ENCODE peak calls at places on chromosomes 13 and 19, in five cellular contexts. One of them, this sample, is unnamed.

GRCh38 chr19:12994701-12995595 is at the start of gene NFIX:
- DNase-seq in transverse colon: peak; percentile 70
- DNase-seq in H1: no peak
- DNase-seq in stomach: peak; percentile 78
- DNase-seq in upper lobe of left lung: peak; percentile 95
- DNase-seq in this sample: no peak

GRCh38 chr19:12646551-12646950 is 20.0 kb downstream of the MAN2B1 start:
- DNase-seq in transverse colon: no peak
- DNase-seq in H1: no peak
- DNase-seq in stomach: no peak
- DNase-seq in upper lobe of left lung: no peak
- DNase-seq in this sample: no peak

GRCh38 chr19:2087621-2088100 is 8.5 kb downstream of the MOB3A start:
- DNase-seq in transverse colon: peak; percentile 50
- DNase-seq in H1: no peak
- DNase-seq in stomach: no peak
- DNase-seq in upper lobe of left lung: peak; percentile 82
- DNase-seq in this sample: no peak

GRCh38 chr13:35781661-35782060 is 305.2 kb upstream of the MAB21L1 start:
- DNase-seq in transverse colon: no peak
- DNase-seq in H1: no peak
- DNase-seq in stomach: no peak
- DNase-seq in upper lobe of left lung: no peak
- DNase-seq in this sample: no peak

GRCh38 chr13:61777281-61777680 is 361.6 kb upstream of the PCDH20 start:
- DNase-seq in transverse colon: no peak
- DNase-seq in H1: no peak
- DNase-seq in stomach: no peak
- DNase-seq in upper lobe of left lung: no peak
- DNase-seq in this sample: no peak

GRCh38 chr13:98386632-98387031 is 190.3 kb downstream of the STK24 start:
- DNase-seq in transverse colon: no peak
- DNase-seq in H1: no peak
- DNase-seq in stomach: no peak
- DNase-seq in upper lobe of left lung: no peak
- DNase-seq in this sample: no peak

GRCh38 chr13:47459512-47459911 is 541.6 kb downstream of the SUCLA2 start:
- DNase-seq in transverse colon: no peak
- DNase-seq in H1: no peak
- DNase-seq in stomach: no peak
- DNase-seq in upper lobe of left lung: no peak
- DNase-seq in this sample: no peak

GRCh38 chr13:92355213-92355612 is 871.4 kb upstream of the GPC6 start:
- DNase-seq in transverse colon: peak; percentile 25
- DNase-seq in H1: no peak
- DNase-seq in stomach: no peak
- DNase-seq in upper lobe of left lung: no peak
- DNase-seq in this sample: no peak

GRCh38 chr19:29104605-29105241 is 108.2 kb downstream of the UQCRFS1 start:
- DNase-seq in transverse colon: no peak
- DNase-seq in H1: no peak
- DNase-seq in stomach: no peak
- DNase-seq in upper lobe of left lung: no peak
- DNase-seq in this sample: no peak

GRCh38 chr19:940591-941291 is 14.9 kb downstream of the ARID3A start:
- DNase-seq in transverse colon: peak; percentile 86
- DNase-seq in H1: no peak
- DNase-seq in stomach: peak; percentile 92
- DNase-seq in upper lobe of left lung: peak; percentile 95
- DNase-seq in this sample: no peak

GRCh38 chr13:27131906-27132305 is 39.7 kb downstream of the USP12 start:
- DNase-seq in transverse colon: no peak
- DNase-seq in H1: no peak
- DNase-seq in stomach: no peak
- DNase-seq in upper lobe of left lung: no peak
- DNase-seq in this sample: no peak

GRCh38 chr19:42129399-42130253 is 2.6 kb downstream of the POU2F2 start:
- DNase-seq in transverse colon: peak; percentile 75
- DNase-seq in H1: no peak
- DNase-seq in stomach: peak; percentile 29
- DNase-seq in upper lobe of left lung: peak; percentile 59
- DNase-seq in this sample: no peak

GRCh38 chr19:2495651-2496316 is 19.9 kb downstream of the GADD45B start:
- DNase-seq in transverse colon: peak; percentile 63
- DNase-seq in H1: no peak
- DNase-seq in stomach: peak; percentile 65
- DNase-seq in upper lobe of left lung: no peak
- DNase-seq in this sample: no peak

GRCh38 chr19:53865918-53866696 is 1.6 kb upstream of the MYADM start:
- DNase-seq in transverse colon: peak; percentile 81
- DNase-seq in H1: no peak
- DNase-seq in stomach: peak; percentile 71
- DNase-seq in upper lobe of left lung: peak; percentile 96
- DNase-seq in this sample: no peak

GRCh38 chr19:7888145-7888825 is at the start of gene LRRC8E:
- DNase-seq in transverse colon: peak; percentile 79
- DNase-seq in H1: no peak
- DNase-seq in stomach: peak; percentile 79
- DNase-seq in upper lobe of left lung: peak; percentile 94
- DNase-seq in this sample: no peak

GRCh38 chr19:52963229-52963760 is 614 bp upstream of the ZNF816 start:
- DNase-seq in transverse colon: peak; percentile 17
- DNase-seq in H1: no peak
- DNase-seq in stomach: no peak
- DNase-seq in upper lobe of left lung: peak; percentile 47
- DNase-seq in this sample: no peak

GRCh38 chr19:10290439-10290875 is 705 bp downstream of the ICAM5 start:
- DNase-seq in transverse colon: peak; percentile 15
- DNase-seq in H1: no peak
- DNase-seq in stomach: no peak
- DNase-seq in upper lobe of left lung: peak; percentile 65
- DNase-seq in this sample: no peak

GRCh38 chr19:12990853-12991252 is 4.4 kb upstream of the NFIX start:
- DNase-seq in transverse colon: no peak
- DNase-seq in H1: no peak
- DNase-seq in stomach: no peak
- DNase-seq in upper lobe of left lung: no peak
- DNase-seq in this sample: no peak

GRCh38 chr13:75256922-75257321 is 225.0 kb downstream of the TBC1D4 start:
- DNase-seq in transverse colon: no peak
- DNase-seq in H1: no peak
- DNase-seq in stomach: no peak
- DNase-seq in upper lobe of left lung: no peak
- DNase-seq in this sample: no peak

GRCh38 chr13:88031980-88032562 is 360.9 kb downstream of the SLITRK5 start:
- DNase-seq in transverse colon: no peak
- DNase-seq in H1: no peak
- DNase-seq in stomach: no peak
- DNase-seq in upper lobe of left lung: no peak
- DNase-seq in this sample: no peak

GRCh38 chr19:57245959-57246358 is 5.5 kb downstream of the ZNF805 start:
- DNase-seq in transverse colon: no peak
- DNase-seq in H1: no peak
- DNase-seq in stomach: no peak
- DNase-seq in upper lobe of left lung: no peak
- DNase-seq in this sample: peak; percentile 67

GRCh38 chr19:10328558-10329429 is 4.5 kb downstream of the RAVER1 start:
- DNase-seq in transverse colon: no peak
- DNase-seq in H1: no peak
- DNase-seq in stomach: no peak
- DNase-seq in upper lobe of left lung: peak; percentile 70
- DNase-seq in this sample: no peak

GRCh38 chr13:63351533-63351932 is 1935.9 kb upstream of the PCDH20 start:
- DNase-seq in transverse colon: no peak
- DNase-seq in H1: no peak
- DNase-seq in stomach: no peak
- DNase-seq in upper lobe of left lung: no peak
- DNase-seq in this sample: no peak

GRCh38 chr13:80276371-80277289 is 64.3 kb downstream of the SPRY2 start:
- DNase-seq in transverse colon: no peak
- DNase-seq in H1: peak; percentile 17
- DNase-seq in stomach: no peak
- DNase-seq in upper lobe of left lung: no peak
- DNase-seq in this sample: no peak

GRCh38 chr19:55005684-55006488 is 32.2 kb downstream of the GP6 start:
- DNase-seq in transverse colon: no peak
- DNase-seq in H1: no peak
- DNase-seq in stomach: no peak
- DNase-seq in upper lobe of left lung: no peak
- DNase-seq in this sample: no peak

GRCh38 chr13:99124695-99125334 is 75.8 kb upstream of the UBAC2 start:
- DNase-seq in transverse colon: no peak
- DNase-seq in H1: no peak
- DNase-seq in stomach: no peak
- DNase-seq in upper lobe of left lung: no peak
- DNase-seq in this sample: no peak

GRCh38 chr19:1088419-1089066 is 6.6 kb downstream of the POLR2E start:
- DNase-seq in transverse colon: no peak
- DNase-seq in H1: no peak
- DNase-seq in stomach: peak; percentile 47
- DNase-seq in upper lobe of left lung: peak; percentile 85
- DNase-seq in this sample: no peak

GRCh38 chr19:5142725-5143097 is 173.8 kb downstream of the KDM4B start:
- DNase-seq in transverse colon: no peak
- DNase-seq in H1: no peak
- DNase-seq in stomach: no peak
- DNase-seq in upper lobe of left lung: peak; percentile 50
- DNase-seq in this sample: no peak

GRCh38 chr19:42313096-42313839 is at the start of gene TMEM145:
- DNase-seq in transverse colon: peak; percentile 41
- DNase-seq in H1: no peak
- DNase-seq in stomach: peak; percentile 56
- DNase-seq in upper lobe of left lung: peak; percentile 90
- DNase-seq in this sample: no peak

GRCh38 chr13:110109140-110109783 is 197.7 kb downstream of the COL4A1 start:
- DNase-seq in transverse colon: no peak
- DNase-seq in H1: no peak
- DNase-seq in stomach: no peak
- DNase-seq in upper lobe of left lung: no peak
- DNase-seq in this sample: no peak
- H3K4me3 ChIP-seq in transverse colon: no peak overlapping the region
- H3K4me3 ChIP-seq in H1: no peak overlapping the region
- H3K4me3 ChIP-seq in stomach: no peak overlapping the region
- H3K4me3 ChIP-seq in upper lobe of left lung: no peak overlapping the region
- H3K4me3 ChIP-seq in this sample: no peak overlapping the region

GRCh38 chr13:49997935-49998334 is 1.1 kb downstream of the TRIM13 start:
- DNase-seq in transverse colon: no peak
- DNase-seq in H1: no peak
- DNase-seq in stomach: no peak
- DNase-seq in upper lobe of left lung: no peak
- DNase-seq in this sample: no peak
- TF ChIP-seq POLR2AphosphoS5 in transverse colon: peak; percentile 50
- TF ChIP-seq POLR2AphosphoS5 in H1: no peak
- TF ChIP-seq POLR2AphosphoS5 in stomach: no peak
- TF ChIP-seq POLR2AphosphoS5 in upper lobe of left lung: no peak
- TF ChIP-seq POLR2AphosphoS5 in this sample: no peak

GRCh38 chr19:3503036-3503572 is 2.6 kb upstream of the DOHH start:
- DNase-seq in transverse colon: no peak
- DNase-seq in H1: no peak
- DNase-seq in stomach: no peak
- DNase-seq in upper lobe of left lung: no peak
- DNase-seq in this sample: no peak

GRCh38 chr19:3501780-3502179 is 1.3 kb upstream of the DOHH start:
- DNase-seq in transverse colon: no peak
- DNase-seq in H1: no peak
- DNase-seq in stomach: no peak
- DNase-seq in upper lobe of left lung: no peak
- DNase-seq in this sample: no peak

GRCh38 chr19:3499738-3500428 is 591 bp downstream of the DOHH start:
- DNase-seq in transverse colon: no peak
- DNase-seq in H1: no peak
- DNase-seq in stomach: no peak
- DNase-seq in upper lobe of left lung: no peak
- DNase-seq in this sample: no peak

GRCh38 chr19:3497757-3498515 is 2.5 kb downstream of the DOHH start:
- DNase-seq in transverse colon: no peak
- DNase-seq in H1: no peak
- DNase-seq in stomach: no peak
- DNase-seq in upper lobe of left lung: no peak
- DNase-seq in this sample: no peak

DNA sequence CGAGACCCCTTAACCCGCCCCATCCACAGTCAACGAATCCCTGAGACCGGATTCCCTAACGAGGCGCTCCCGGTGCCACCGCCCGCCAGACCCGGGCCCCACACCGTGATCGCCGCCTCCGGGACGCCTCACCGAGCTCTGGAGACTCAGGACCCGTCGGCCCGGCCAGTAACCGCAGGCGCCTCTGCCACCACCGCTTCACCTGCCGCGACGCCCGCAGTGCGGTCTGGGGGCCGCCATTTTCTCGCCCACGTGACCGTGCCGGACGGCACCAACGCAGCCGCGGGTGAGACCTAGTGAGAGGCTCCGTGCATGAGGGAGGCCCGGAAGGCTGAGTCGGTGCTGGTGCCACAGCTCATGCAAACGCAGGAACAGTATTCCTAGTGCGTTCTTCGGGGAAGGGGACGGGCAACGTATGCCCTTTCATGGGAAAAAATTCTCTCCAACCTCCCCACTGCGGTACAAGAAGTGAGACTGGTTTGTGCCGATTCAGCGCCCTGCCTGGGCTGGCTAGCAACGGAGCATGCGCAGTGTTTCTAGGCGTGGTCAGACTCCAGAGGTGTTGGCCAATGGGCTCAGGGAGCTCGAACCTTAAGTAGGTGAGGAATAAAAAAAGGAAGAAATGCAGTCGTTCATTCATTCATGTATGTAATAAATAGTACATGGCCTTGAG is at the start of gene DOHH:
- DNase-seq in transverse colon: peak; percentile 97
- DNase-seq in H1: peak; percentile 91
- DNase-seq in stomach: peak; percentile 96
- DNase-seq in upper lobe of left lung: peak; percentile 96
- DNase-seq in this sample: peak; percentile 94
- TF ChIP-seq POLR2A in transverse colon: peak; percentile 58
- TF ChIP-seq POLR2A in H1: no peak
- TF ChIP-seq POLR2A in stomach: no peak
- TF ChIP-seq POLR2A in upper lobe of left lung: no peak
- TF ChIP-seq POLR2A in this sample: no peak

DNA sequence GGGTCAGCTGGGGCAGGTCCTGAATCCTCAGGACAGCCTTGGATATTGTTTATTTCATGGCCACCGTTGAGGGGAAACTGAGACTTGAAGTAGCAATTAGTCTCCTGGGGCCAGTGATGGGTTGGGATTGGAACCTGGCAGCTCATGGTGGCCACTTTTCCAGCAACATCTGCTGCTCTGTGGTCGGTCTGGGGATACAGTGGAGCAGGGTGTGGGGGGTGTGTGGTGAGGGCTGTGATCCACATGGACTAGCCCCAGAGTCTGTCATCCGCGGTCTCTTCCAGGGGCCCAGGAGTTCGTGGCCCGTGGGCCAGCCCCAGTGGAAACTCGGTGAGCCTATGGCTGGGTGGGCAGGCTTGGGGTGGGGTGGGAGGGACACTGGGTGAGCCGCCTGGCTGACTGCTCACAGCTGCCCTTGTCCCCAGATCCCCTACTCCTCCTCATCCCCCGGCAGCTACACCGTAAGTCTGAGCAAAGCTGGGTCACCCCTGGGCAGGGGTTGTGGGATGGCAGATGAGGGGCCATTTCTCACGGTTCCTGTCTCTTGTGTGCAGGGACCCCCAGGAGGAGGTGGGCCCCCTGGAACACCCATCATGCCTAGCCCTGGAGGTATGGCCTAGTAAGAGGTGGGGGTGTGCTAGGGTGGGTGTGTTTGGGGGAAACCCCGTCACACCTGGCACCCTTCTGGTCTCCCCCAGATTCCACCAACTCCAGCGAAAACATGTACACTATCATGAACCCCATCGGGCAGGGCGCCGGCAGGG is 5.5 kb downstream of the ISYNA1 start:
- DNase-seq in transverse colon: no peak
- DNase-seq in H1: no peak
- DNase-seq in stomach: no peak
- DNase-seq in upper lobe of left lung: no peak
- DNase-seq in this sample: no peak
- H3K4me3 ChIP-seq in transverse colon: peak overlapping the region; percentile 53
- H3K4me3 ChIP-seq in H1: peak overlapping the region; percentile 68
- H3K4me3 ChIP-seq in stomach: peak overlapping the region; percentile 54
- H3K4me3 ChIP-seq in upper lobe of left lung: no peak overlapping the region
- H3K4me3 ChIP-seq in this sample: peak overlapping the region; percentile 56

This sample was measured in vagina.